ENCODE peak calls at places on chromosomes 6 and 20, in eight cellular contexts. T is pancreas, K is fibroblast of lung, P is Panc1, R is dorsolateral prefrontal cortex, U is mucosa of descending colon, H is SK-N-SH, E is A549. L is an unnamed sample.

GRCh38 chr6:12560315-12560714 is 156.3 kb upstream of the PHACTR1 start:
- DNase-seq in T (no peak), K (no peak), P (no peak), R (no peak), U (no peak), H (no peak), E (no peak), L (no peak)

GRCh38 chr20:31841928-31842327 is 3.5 kb downstream of the FOXS1 start:
- DNase-seq in T (no peak), K (peak), P (no peak), R (no peak), U (no peak), H (no peak), E (no peak), L (peak)

GRCh38 chr20:61611401-61611800 is 359.3 kb downstream of the CDH4 start:
- DNase-seq in T (no peak), K (no peak), P (no peak), R (no peak), U (no peak), H (no peak), E (no peak), L (no peak)

GRCh38 chr6:38673397-38674165 is 29.4 kb downstream of the GLO1 start:
- DNase-seq in T (no peak), K (no peak), P (no peak), R (no peak), U (no peak), H (no peak), E (no peak), L (no peak)

GRCh38 chr6:89311853-89312531 is 3.1 kb downstream of the GABRR2 start:
- DNase-seq in T (no peak), K (peak), P (no peak), R (no peak), U (peak), H (no peak), E (no peak), L (peak)

GRCh38 chr20:43409041-43409913 is 48.4 kb upstream of the SRSF6 start:
- DNase-seq in T (no peak), K (peak), P (peak), R (no peak), U (peak), H (peak), E (no peak), L (peak)

GRCh38 chr6:111874030-111874425 is 776 bp upstream of the FYN start:
- DNase-seq in T (no peak), K (no peak), P (no peak), R (no peak), U (peak), H (no peak), E (no peak), L (peak)

GRCh38 chr6:10510592-10511367 is 10.4 kb upstream of the GCNT2 start:
- DNase-seq in T (peak), K (peak), P (no peak), R (no peak), U (peak), H (peak), E (peak), L (peak)

GRCh38 chr6:47048638-47049037 is 6.5 kb upstream of the ADGRF1 start:
- DNase-seq in T (no peak), K (no peak), P (no peak), R (no peak), U (no peak), H (no peak), E (no peak), L (no peak)

GRCh38 chr6:90605749-90606344 is 19.0 kb upstream of the MAP3K7 start:
- DNase-seq in T (no peak), K (no peak), P (no peak), R (no peak), U (no peak), H (no peak), E (no peak), L (no peak)

GRCh38 chr6:14948586-14949245 is 297.2 kb upstream of the JARID2 start:
- DNase-seq in T (no peak), K (no peak), P (no peak), R (no peak), U (no peak), H (no peak), E (no peak), L (no peak)

GRCh38 chr6:89432875-89433636 is at the start of gene ANKRD6:
- DNase-seq in T (peak), K (peak), P (no peak), R (peak), U (peak), H (peak), E (peak), L (peak)

GRCh38 chr20:48903705-48904104 is 17.8 kb upstream of the ARFGEF2 start:
- DNase-seq in T (no peak), K (no peak), P (no peak), R (no peak), U (no peak), H (no peak), E (no peak), L (no peak)

GRCh38 chr6:69279805-69280204 is 517.0 kb downstream of the LMBRD1 start:
- DNase-seq in T (no peak), K (no peak), P (no peak), R (peak), U (no peak), H (no peak), E (no peak), L (no peak)

GRCh38 chr20:47735412-47736400 is 49.6 kb downstream of the SULF2 start:
- DNase-seq in T (peak), K (peak), P (no peak), R (no peak), U (peak), H (no peak), E (no peak), L (peak)

GRCh38 chr6:1767481-1768246 is 157.9 kb downstream of the FOXC1 start:
- DNase-seq in T (no peak), K (peak), P (peak), R (no peak), U (no peak), H (peak), E (no peak), L (peak)

GRCh38 chr20:34956041-34956458 is 382 bp downstream of the MYH7B start:
- DNase-seq in T (no peak), K (no peak), P (no peak), R (no peak), U (no peak), H (no peak), E (no peak), L (no peak)

GRCh38 chr6:124434416-124434815 is 527.8 kb upstream of the RNF217 start:
- DNase-seq in T (no peak), K (peak), P (no peak), R (no peak), U (no peak), H (no peak), E (no peak), L (peak)

GRCh38 chr20:8156603-8157079 is 24.6 kb downstream of the PLCB1 start:
- DNase-seq in T (no peak), K (peak), P (no peak), R (no peak), U (no peak), H (no peak), E (peak), L (peak)

GRCh38 chr6:66396145-66396544 is 689.1 kb upstream of the EYS start:
- DNase-seq in T (no peak), K (no peak), P (no peak), R (no peak), U (no peak), H (no peak), E (no peak), L (no peak)

GRCh38 chr20:46625875-46626373 is 25.3 kb downstream of the SLC13A3 start:
- DNase-seq in T (no peak), K (no peak), P (no peak), R (no peak), U (no peak), H (no peak), E (no peak), L (no peak)

GRCh38 chr6:165218816-165219215 is 90.6 kb downstream of the C6orf118 start:
- DNase-seq in T (no peak), K (no peak), P (no peak), R (no peak), U (no peak), H (no peak), E (no peak), L (no peak)

GRCh38 chr6:155795173-155795796 is 339.6 kb upstream of the NOX3 start:
- DNase-seq in T (no peak), K (no peak), P (no peak), R (no peak), U (no peak), H (no peak), E (no peak), L (peak)

GRCh38 chr6:106745824-106746610 is 116.6 kb downstream of the QRSL1 start:
- DNase-seq in T (no peak), K (no peak), P (no peak), R (no peak), U (no peak), H (no peak), E (peak), L (no peak)

GRCh38 chr6:36755435-36756348 is 58.1 kb downstream of the RAB44 start:
- DNase-seq in T (no peak), K (no peak), P (no peak), R (no peak), U (peak), H (no peak), E (no peak), L (peak)

GRCh38 chr20:25339608-25340007 is 51.0 kb downstream of the ABHD12 start:
- DNase-seq in T (peak), K (no peak), P (no peak), R (no peak), U (peak), H (no peak), E (no peak), L (no peak)

GRCh38 chr6:130127195-130127594 is 95.6 kb downstream of the SAMD3 start:
- DNase-seq in T (no peak), K (no peak), P (no peak), R (no peak), U (no peak), H (no peak), E (no peak), L (no peak)

GRCh38 chr20:2259731-2260130 is 36.1 kb upstream of the TGM3 start:
- DNase-seq in T (no peak), K (no peak), P (no peak), R (no peak), U (no peak), H (no peak), E (no peak), L (no peak)

GRCh38 chr6:111184827-111185567 is 97.7 kb downstream of the SLC16A10 start:
- DNase-seq in T (no peak), K (no peak), P (no peak), R (no peak), U (no peak), H (no peak), E (no peak), L (no peak)

GRCh38 chr6:11525468-11526155 is 11.9 kb upstream of the TMEM170B start:
- DNase-seq in T (peak), K (peak), P (no peak), R (no peak), U (peak), H (no peak), E (no peak), L (peak)

GRCh38 chr20:57654998-57655811 is 35.0 kb upstream of the ZBP1 start:
- DNase-seq in T (no peak), K (no peak), P (no peak), R (peak), U (no peak), H (peak), E (peak), L (no peak)

GRCh38 chr6:27161946-27162603 is 85.4 kb upstream of the PRSS16 start:
- DNase-seq in T (no peak), K (peak), P (peak), R (peak), U (peak), H (peak), E (no peak), L (peak)

GRCh38 chr6:167495506-167496391 is 170.9 kb downstream of the TTLL2 start:
- DNase-seq in T (no peak), K (no peak), P (no peak), R (peak), U (no peak), H (peak), E (no peak), L (no peak)

GRCh38 chr6:10266462-10266861 is 148.4 kb downstream of the TFAP2A start:
- DNase-seq in T (no peak), K (no peak), P (no peak), R (no peak), U (no peak), H (no peak), E (no peak), L (no peak)

GRCh38 chr20:316316-317068 is 8.9 kb upstream of the SOX12 start:
- DNase-seq in T (no peak), K (peak), P (no peak), R (no peak), U (no peak), H (no peak), E (no peak), L (peak)

GRCh38 chr6:121627761-121628160 is 192.3 kb downstream of the GJA1 start:
- DNase-seq in T (no peak), K (no peak), P (no peak), R (no peak), U (no peak), H (no peak), E (no peak), L (no peak)

GRCh38 chr20:38123021-38123587 is 42.0 kb downstream of the TGM2 start:
- DNase-seq in T (no peak), K (peak), P (no peak), R (no peak), U (no peak), H (no peak), E (no peak), L (peak)

GRCh38 chr20:63239431-63239830 is 3.7 kb downstream of the BIRC7 start:
- DNase-seq in T (no peak), K (no peak), P (no peak), R (no peak), U (no peak), H (no peak), E (no peak), L (no peak)

GRCh38 chr6:7088076-7088742 is 19.6 kb upstream of the RREB1 start:
- DNase-seq in T (no peak), K (no peak), P (no peak), R (no peak), U (peak), H (no peak), E (no peak), L (no peak)

GRCh38 chr6:7087491-7087979 is 20.2 kb upstream of the RREB1 start:
- DNase-seq in T (no peak), K (no peak), P (no peak), R (no peak), U (peak), H (no peak), E (no peak), L (no peak)

GRCh38 chr6:7086488-7086887 is 21.3 kb upstream of the RREB1 start:
- DNase-seq in T (no peak), K (peak), P (no peak), R (no peak), U (peak), H (no peak), E (no peak), L (peak)

GRCh38 chr6:7085911-7086310 is 21.9 kb upstream of the RREB1 start:
- DNase-seq in T (no peak), K (peak), P (no peak), R (no peak), U (peak), H (peak), E (no peak), L (no peak)

DNA sequence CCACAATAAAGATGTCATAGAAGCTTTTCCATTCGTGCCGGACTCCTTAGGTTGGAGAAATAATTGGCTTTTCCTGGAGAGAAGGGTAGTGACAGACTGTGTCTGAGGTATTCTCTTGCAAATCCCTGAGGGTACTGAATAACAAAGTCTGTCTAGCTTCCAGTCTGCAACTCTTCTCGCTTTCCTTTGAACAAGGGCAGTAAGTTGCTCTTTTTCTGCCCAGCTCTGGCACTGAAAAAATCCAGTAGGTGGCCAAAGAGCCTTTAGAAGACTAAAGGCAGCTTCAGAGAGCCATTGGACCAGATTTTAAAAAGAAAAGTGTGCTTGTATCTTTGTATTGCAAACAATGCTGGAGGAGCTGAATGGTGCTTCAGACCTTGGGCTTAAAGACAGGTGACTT is 20.7 kb upstream of the RREB1 start:
- DNase-seq in T (no peak), K (peak), P (no peak), R (no peak), U (peak), H (no peak), E (no peak), L (peak)
- H3K4me3 ChIP-seq in T (no peak), K (peak), P (no peak), R (peak), U (no peak), H (no peak), E (no peak), L (peak)

GRCh38 chr6:40349566-40350192 is 237.5 kb downstream of the LRFN2 start:
- DNase-seq in T (no peak), K (no peak), P (no peak), R (no peak), U (no peak), H (no peak), E (no peak), L (no peak)

GRCh38 chr6:40350193-40350941 is 236.8 kb downstream of the LRFN2 start:
- DNase-seq in T (no peak), K (no peak), P (no peak), R (no peak), U (no peak), H (no peak), E (no peak), L (no peak)

GRCh38 chr6:40352006-40352405 is 235.2 kb downstream of the LRFN2 start:
- DNase-seq in T (no peak), K (no peak), P (no peak), R (no peak), U (no peak), H (no peak), E (no peak), L (peak)

GRCh38 chr6:40352527-40353170 is 234.5 kb downstream of the LRFN2 start:
- DNase-seq in T (no peak), K (no peak), P (no peak), R (no peak), U (no peak), H (no peak), E (no peak), L (no peak)

GRCh38 chr6:40350942-40351217 is 236.3 kb downstream of the LRFN2 start:
- DNase-seq in T (no peak), K (no peak), P (no peak), R (no peak), U (no peak), H (no peak), E (no peak), L (no peak)
- TF ChIP-seq CTCF in T (no peak), K (no peak), P (no peak), R (no peak), U (no peak), H (no peak), E (no peak), L (no peak)

DNA sequence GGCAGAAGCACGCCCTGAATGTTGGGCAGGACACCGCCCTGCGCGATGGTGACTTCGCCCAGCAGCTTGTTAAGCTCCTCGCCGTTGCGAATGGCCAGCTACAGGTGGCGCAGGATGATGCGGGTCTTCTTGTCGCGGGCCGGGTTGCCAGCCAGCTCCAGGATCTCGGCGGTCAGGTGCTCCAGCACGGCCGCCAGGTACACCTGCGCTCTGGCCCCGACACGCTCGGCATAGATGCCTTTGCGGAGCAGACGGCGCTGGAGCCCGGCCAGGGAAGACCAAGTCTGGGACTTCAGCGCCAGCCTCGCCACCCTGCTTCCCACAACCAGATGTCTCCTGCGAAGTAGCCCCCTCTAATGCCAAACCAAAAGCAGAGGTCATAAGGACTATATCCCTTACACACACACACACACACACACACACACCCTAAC is 8.0 kb upstream of the SLC17A3 start:
- DNase-seq in T (peak), K (no peak), P (no peak), R (no peak), U (no peak), H (no peak), E (peak), L (no peak)
- H3K4me3 ChIP-seq in T (no peak), K (no peak), P (no peak), R (no peak), U (no peak), H (no peak), E (peak), L (no peak)

GRCh38 chr6:31727717-31728671 is 1.1 kb downstream of the DDAH2 start:
- DNase-seq in T (no peak), K (no peak), P (no peak), R (no peak), U (peak), H (no peak), E (no peak), L (no peak)

GRCh38 chr6:31730631-31731086 is 1.6 kb upstream of the DDAH2 start:
- DNase-seq in T (no peak), K (no peak), P (no peak), R (no peak), U (no peak), H (no peak), E (no peak), L (no peak)

GRCh38 chr6:31728767-31729514 is at the start of gene DDAH2:
- DNase-seq in T (peak), K (no peak), P (no peak), R (no peak), U (peak), H (no peak), E (no peak), L (no peak)

GRCh38 chr6:31729979-31730630 is 1.0 kb upstream of the DDAH2 start:
- DNase-seq in T (peak), K (peak), P (no peak), R (peak), U (peak), H (peak), E (peak), L (peak)

DNA sequence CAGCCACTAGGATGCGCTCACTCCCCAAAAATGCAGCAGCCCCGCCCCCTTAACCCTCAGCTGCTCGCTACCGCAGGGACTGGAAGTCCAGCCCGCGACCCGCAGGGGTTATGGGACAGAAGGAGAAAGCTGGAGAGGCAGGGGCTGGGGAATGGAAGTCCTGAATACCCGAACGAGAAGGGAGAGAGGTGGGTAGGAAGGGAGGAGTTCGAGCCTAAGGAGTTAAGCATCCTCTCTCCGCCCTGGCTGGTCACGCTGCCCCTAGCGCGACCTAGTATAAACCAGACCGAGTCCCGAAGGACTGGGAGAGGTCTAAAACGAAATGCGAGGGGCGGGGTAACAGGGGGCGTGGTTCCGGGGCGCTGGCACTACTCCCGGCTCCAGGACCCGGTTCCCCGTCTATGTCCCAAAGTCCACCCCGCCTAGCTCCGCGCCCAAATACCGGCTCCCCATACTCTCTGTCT is 448 bp upstream of the DDAH2 start:
- DNase-seq in T (peak), K (peak), P (no peak), R (peak), U (peak), H (peak), E (peak), L (peak)
- TF ChIP-seq CTCF in T (no peak), K (peak), P (peak), R (no peak), U (peak), H (no peak), E (peak), L (peak)